ENCODE peak calls at places on chromosomes 13 and 19, in five cellular contexts. One of them, this sample, is unnamed.

GRCh38 chr19:16078311-16078758 is 2.0 kb downstream of the TPM4 start:
- DNase-seq in prostate gland: no peak
- DNase-seq in thyroid gland: no peak
- DNase-seq in esophagus muscularis mucosa: peak; percentile 91
- DNase-seq in NB4: peak; percentile 47
- DNase-seq in this sample: no peak

GRCh38 chr13:109655206-109655600 is 131.2 kb downstream of the IRS2 start:
- DNase-seq in thyroid gland: no peak
- DNase-seq in esophagus muscularis mucosa: no peak
- DNase-seq in prostate gland: no peak
- DNase-seq in NB4: peak; percentile 75
- DNase-seq in this sample: no peak

GRCh38 chr19:32896516-32897214 is 27.1 kb upstream of the SLC7A9 start:
- DNase-seq in prostate gland: no peak
- DNase-seq in esophagus muscularis mucosa: no peak
- DNase-seq in NB4: no peak
- DNase-seq in thyroid gland: no peak
- DNase-seq in this sample: no peak

GRCh38 chr13:52195052-52195837 is 35.8 kb upstream of the NEK3 start:
- DNase-seq in esophagus muscularis mucosa: peak; percentile 94
- DNase-seq in prostate gland: peak; percentile 24
- DNase-seq in NB4: no peak
- DNase-seq in thyroid gland: peak; percentile 72
- DNase-seq in this sample: peak; percentile 63

GRCh38 chr13:97429681-97430081 is 4.3 kb upstream of the RAP2A start:
- DNase-seq in thyroid gland: no peak
- DNase-seq in prostate gland: no peak
- DNase-seq in esophagus muscularis mucosa: no peak
- DNase-seq in NB4: peak; percentile 84
- DNase-seq in this sample: no peak

GRCh38 chr13:73673931-73674330 is 460.3 kb downstream of the KLF12 start:
- DNase-seq in thyroid gland: no peak
- DNase-seq in prostate gland: no peak
- DNase-seq in esophagus muscularis mucosa: no peak
- DNase-seq in NB4: no peak
- DNase-seq in this sample: no peak

GRCh38 chr13:24053505-24054251 is 106.8 kb upstream of the SPATA13 start:
- DNase-seq in NB4: peak; percentile 70
- DNase-seq in prostate gland: peak; percentile 67
- DNase-seq in esophagus muscularis mucosa: no peak
- DNase-seq in thyroid gland: peak; percentile 83
- DNase-seq in this sample: peak; percentile 65

GRCh38 chr13:60267498-60268202 is 103.9 kb upstream of the DIAPH3 start:
- DNase-seq in NB4: no peak
- DNase-seq in esophagus muscularis mucosa: no peak
- DNase-seq in prostate gland: peak; percentile 7
- DNase-seq in thyroid gland: peak; percentile 38
- DNase-seq in this sample: peak; percentile 46

GRCh38 chr13:63044617-63045016 is 1629.0 kb upstream of the PCDH20 start:
- DNase-seq in prostate gland: no peak
- DNase-seq in esophagus muscularis mucosa: no peak
- DNase-seq in NB4: no peak
- DNase-seq in thyroid gland: no peak
- DNase-seq in this sample: no peak

GRCh38 chr13:112967666-112968379 is 1.2 kb upstream of the MCF2L start:
- DNase-seq in thyroid gland: no peak
- DNase-seq in prostate gland: no peak
- DNase-seq in NB4: no peak
- DNase-seq in esophagus muscularis mucosa: no peak
- DNase-seq in this sample: no peak

GRCh38 chr19:46728208-46728607 is 11.3 kb upstream of the PRKD2 start:
- DNase-seq in esophagus muscularis mucosa: no peak
- DNase-seq in NB4: no peak
- DNase-seq in prostate gland: no peak
- DNase-seq in thyroid gland: no peak
- DNase-seq in this sample: no peak

GRCh38 chr19:51002542-51003311 is 1.3 kb upstream of the KLK8 start:
- DNase-seq in esophagus muscularis mucosa: no peak
- DNase-seq in prostate gland: no peak
- DNase-seq in NB4: peak; percentile 25
- DNase-seq in thyroid gland: no peak
- DNase-seq in this sample: peak; percentile 90

GRCh38 chr19:49672131-49672919 is 4.7 kb upstream of the PRMT1 start:
- DNase-seq in thyroid gland: peak; percentile 97
- DNase-seq in prostate gland: peak; percentile 59
- DNase-seq in NB4: peak; percentile 75
- DNase-seq in esophagus muscularis mucosa: no peak
- DNase-seq in this sample: peak; percentile 75

GRCh38 chr13:24671367-24672117 is 8.7 kb upstream of the ATP12A start:
- DNase-seq in NB4: peak; percentile 53
- DNase-seq in prostate gland: peak; percentile 36
- DNase-seq in esophagus muscularis mucosa: no peak
- DNase-seq in thyroid gland: peak; percentile 34
- DNase-seq in this sample: peak; percentile 13

GRCh38 chr13:75481176-75482069 is 546 bp downstream of the TBC1D4 start:
- DNase-seq in esophagus muscularis mucosa: no peak
- DNase-seq in NB4: peak; percentile 51
- DNase-seq in thyroid gland: peak; percentile 50
- DNase-seq in prostate gland: peak; percentile 21
- DNase-seq in this sample: peak; percentile 69

GRCh38 chr13:82976499-82976898 is 905.8 kb downstream of the SLITRK1 start:
- DNase-seq in NB4: no peak
- DNase-seq in prostate gland: no peak
- DNase-seq in esophagus muscularis mucosa: no peak
- DNase-seq in thyroid gland: no peak
- DNase-seq in this sample: no peak

GRCh38 chr19:39890755-39891551 is 43.5 kb downstream of the FCGBP start:
- DNase-seq in thyroid gland: peak; percentile 61
- DNase-seq in esophagus muscularis mucosa: no peak
- DNase-seq in NB4: no peak
- DNase-seq in prostate gland: no peak
- DNase-seq in this sample: no peak

GRCh38 chr19:3057275-3057714 is 5.0 kb downstream of the TLE5 start:
- DNase-seq in esophagus muscularis mucosa: no peak
- DNase-seq in thyroid gland: peak; percentile 97
- DNase-seq in NB4: no peak
- DNase-seq in prostate gland: peak; percentile 93
- DNase-seq in this sample: no peak

GRCh38 chr13:27971776-27972618 is 2.9 kb upstream of the CDX2 start:
- DNase-seq in prostate gland: no peak
- DNase-seq in esophagus muscularis mucosa: no peak
- DNase-seq in thyroid gland: no peak
- DNase-seq in NB4: no peak
- DNase-seq in this sample: no peak

GRCh38 chr19:29841559-29842367 is 30.0 kb downstream of the CCNE1 start:
- DNase-seq in esophagus muscularis mucosa: peak; percentile 70
- DNase-seq in thyroid gland: peak; percentile 38
- DNase-seq in prostate gland: no peak
- DNase-seq in NB4: no peak
- DNase-seq in this sample: no peak

GRCh38 chr19:19115954-19116353 is 22.3 kb downstream of the TMEM161A start:
- DNase-seq in prostate gland: no peak
- DNase-seq in esophagus muscularis mucosa: no peak
- DNase-seq in thyroid gland: no peak
- DNase-seq in NB4: peak; percentile 54
- DNase-seq in this sample: peak; percentile 73

GRCh38 chr13:104577029-104577820 is 1511.0 kb upstream of the SLC10A2 start:
- DNase-seq in esophagus muscularis mucosa: no peak
- DNase-seq in prostate gland: no peak
- DNase-seq in NB4: no peak
- DNase-seq in thyroid gland: no peak
- DNase-seq in this sample: peak; percentile 1

GRCh38 chr19:46009530-46010510 is 13.0 kb downstream of the PGLYRP1 start:
- DNase-seq in NB4: peak; percentile 82
- DNase-seq in prostate gland: peak; percentile 58
- DNase-seq in thyroid gland: peak; percentile 58
- DNase-seq in esophagus muscularis mucosa: no peak
- DNase-seq in this sample: peak; percentile 71

GRCh38 chr13:34416833-34417425 is 525.1 kb upstream of the NBEA start:
- DNase-seq in NB4: no peak
- DNase-seq in esophagus muscularis mucosa: no peak
- DNase-seq in prostate gland: no peak
- DNase-seq in thyroid gland: peak; percentile 25
- DNase-seq in this sample: no peak

GRCh38 chr19:36054733-36055686 is at the start of gene WDR62:
- DNase-seq in NB4: peak; percentile 91
- DNase-seq in thyroid gland: peak; percentile 93
- DNase-seq in prostate gland: peak; percentile 92
- DNase-seq in esophagus muscularis mucosa: no peak
- DNase-seq in this sample: peak; percentile 97

GRCh38 chr13:34340534-34340933 is 522.6 kb downstream of the RFC3 start:
- DNase-seq in prostate gland: no peak
- DNase-seq in NB4: no peak
- DNase-seq in thyroid gland: no peak
- DNase-seq in esophagus muscularis mucosa: no peak
- DNase-seq in this sample: no peak

GRCh38 chr13:74641586-74641985 is 507.4 kb upstream of the KLF12 start:
- DNase-seq in prostate gland: no peak
- DNase-seq in esophagus muscularis mucosa: no peak
- DNase-seq in thyroid gland: peak; percentile 61
- DNase-seq in NB4: no peak
- DNase-seq in this sample: no peak

GRCh38 chr19:7869910-7870511 is 4.2 kb downstream of the PRR36 start:
- DNase-seq in prostate gland: no peak
- DNase-seq in thyroid gland: peak; percentile 54
- DNase-seq in esophagus muscularis mucosa: no peak
- DNase-seq in NB4: peak; percentile 85
- DNase-seq in this sample: peak; percentile 90

GRCh38 chr13:112968380-112968909 is 569 bp upstream of the MCF2L start:
- DNase-seq in thyroid gland: peak; percentile 79
- DNase-seq in prostate gland: peak; percentile 66
- DNase-seq in esophagus muscularis mucosa: no peak
- DNase-seq in NB4: no peak
- DNase-seq in this sample: no peak

GRCh38 chr19:15114153-15114540 is 6.9 kb downstream of the SYDE1 start:
- DNase-seq in esophagus muscularis mucosa: no peak
- DNase-seq in thyroid gland: no peak
- DNase-seq in NB4: peak; percentile 17
- DNase-seq in prostate gland: no peak
- DNase-seq in this sample: no peak

GRCh38 chr19:48970139-48970766 is 5.1 kb downstream of the FTL start:
- DNase-seq in NB4: peak; percentile 3
- DNase-seq in prostate gland: no peak
- DNase-seq in esophagus muscularis mucosa: no peak
- DNase-seq in thyroid gland: no peak
- DNase-seq in this sample: no peak

GRCh38 chr13:51921790-51922740 is 60.3 kb downstream of the CCDC70 start:
- DNase-seq in prostate gland: no peak
- DNase-seq in esophagus muscularis mucosa: no peak
- DNase-seq in NB4: no peak
- DNase-seq in thyroid gland: no peak
- DNase-seq in this sample: peak; percentile 54

GRCh38 chr13:25032160-25032559 is 63.8 kb upstream of the PABPC3 start:
- DNase-seq in esophagus muscularis mucosa: no peak
- DNase-seq in prostate gland: no peak
- DNase-seq in NB4: no peak
- DNase-seq in thyroid gland: no peak
- DNase-seq in this sample: no peak

GRCh38 chr19:20365146-20365545 is 198.1 kb downstream of the ZNF486 start:
- DNase-seq in NB4: no peak
- DNase-seq in thyroid gland: peak; percentile 51
- DNase-seq in esophagus muscularis mucosa: no peak
- DNase-seq in prostate gland: no peak
- DNase-seq in this sample: no peak

GRCh38 chr13:51000576-51001260 is 91.1 kb downstream of the RNASEH2B start:
- DNase-seq in NB4: no peak
- DNase-seq in prostate gland: peak; percentile 80
- DNase-seq in thyroid gland: no peak
- DNase-seq in esophagus muscularis mucosa: peak; percentile 92
- DNase-seq in this sample: no peak

GRCh38 chr13:31166591-31166990 is 4.9 kb upstream of the HSPH1 start:
- DNase-seq in NB4: no peak
- DNase-seq in esophagus muscularis mucosa: no peak
- DNase-seq in prostate gland: no peak
- DNase-seq in thyroid gland: no peak
- DNase-seq in this sample: no peak

GRCh38 chr13:31161583-31162150 is at the start of gene HSPH1:
- DNase-seq in thyroid gland: peak; percentile 100
- DNase-seq in esophagus muscularis mucosa: peak; percentile 99
- DNase-seq in prostate gland: peak; percentile 98
- DNase-seq in NB4: peak; percentile 99
- DNase-seq in this sample: peak; percentile 98

GRCh38 chr13:31160857-31161582 is 684 bp downstream of the HSPH1 start:
- DNase-seq in prostate gland: peak; percentile 68
- DNase-seq in thyroid gland: peak; percentile 59
- DNase-seq in NB4: peak; percentile 85
- DNase-seq in esophagus muscularis mucosa: no peak
- DNase-seq in this sample: peak; percentile 76

GRCh38 chr13:31159306-31159705 is 2.4 kb downstream of the HSPH1 start:
- DNase-seq in thyroid gland: no peak
- DNase-seq in prostate gland: no peak
- DNase-seq in esophagus muscularis mucosa: no peak
- DNase-seq in NB4: no peak
- DNase-seq in this sample: no peak

GRCh38 chr13:31162151-31163008 is 676 bp upstream of the HSPH1 start:
- DNase-seq in esophagus muscularis mucosa: peak; percentile 99
- DNase-seq in NB4: peak; percentile 99
- DNase-seq in thyroid gland: peak; percentile 97
- DNase-seq in prostate gland: peak; percentile 96
- DNase-seq in this sample: peak; percentile 96
- TF ChIP-seq POLR2A in esophagus muscularis mucosa: no peak
- TF ChIP-seq POLR2A in NB4: peak; percentile 75
- TF ChIP-seq POLR2A in thyroid gland: no peak
- TF ChIP-seq POLR2A in prostate gland: peak; percentile 87
- TF ChIP-seq POLR2A in this sample: peak; percentile 87

DNA sequence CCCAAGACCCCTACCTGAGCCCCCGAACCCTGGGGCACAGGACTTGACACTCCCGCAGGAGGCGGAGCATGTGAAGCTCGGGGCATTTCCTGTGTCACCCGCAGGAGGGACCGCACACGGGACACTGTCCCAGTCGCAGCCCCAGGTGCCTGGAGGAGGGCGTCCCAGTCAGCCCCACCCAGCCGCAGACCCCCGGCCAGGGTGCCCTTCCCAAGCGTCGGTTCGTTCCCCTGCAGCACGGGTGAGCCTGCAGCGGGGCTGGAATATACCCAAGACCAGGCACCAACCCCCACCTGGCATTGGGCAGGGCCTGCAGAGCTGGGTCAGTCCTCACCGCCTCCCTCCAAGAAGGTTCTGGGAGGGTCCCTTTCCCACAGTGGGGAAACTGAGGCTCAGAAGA is 21.6 kb downstream of the TCF3 start:
- DNase-seq in thyroid gland: no peak
- DNase-seq in NB4: no peak
- DNase-seq in esophagus muscularis mucosa: no peak
- DNase-seq in prostate gland: no peak
- DNase-seq in this sample: no peak
- TF ChIP-seq POLR2A in thyroid gland: no peak
- TF ChIP-seq POLR2A in NB4: no peak
- TF ChIP-seq POLR2A in esophagus muscularis mucosa: no peak
- TF ChIP-seq POLR2A in prostate gland: no peak
- TF ChIP-seq POLR2A in this sample: no peak

GRCh38 chr19:57560049-57560491 is 407 bp upstream of the ZNF550 start:
- DNase-seq in NB4: no peak
- DNase-seq in esophagus muscularis mucosa: no peak
- DNase-seq in prostate gland: no peak
- DNase-seq in thyroid gland: peak; percentile 13
- DNase-seq in this sample: no peak
- TF ChIP-seq POLR2A in NB4: no peak
- TF ChIP-seq POLR2A in esophagus muscularis mucosa: no peak
- TF ChIP-seq POLR2A in prostate gland: no peak
- TF ChIP-seq POLR2A in thyroid gland: no peak
- TF ChIP-seq POLR2A in this sample: no peak

GRCh38 chr19:17107546-17108452 is 32.2 kb downstream of the MYO9B start:
- DNase-seq in esophagus muscularis mucosa: no peak
- DNase-seq in NB4: peak; percentile 95
- DNase-seq in thyroid gland: peak; percentile 42
- DNase-seq in prostate gland: peak; percentile 89
- DNase-seq in this sample: peak; percentile 44
- TF ChIP-seq POLR2A in esophagus muscularis mucosa: no peak
- TF ChIP-seq POLR2A in NB4: no peak
- TF ChIP-seq POLR2A in thyroid gland: no peak
- TF ChIP-seq POLR2A in prostate gland: peak; percentile 11
- TF ChIP-seq POLR2A in this sample: no peak

This sample was measured in erythroblast.